ENCODE peak calls at places on chromosomes 3 and 15, in nine cellular contexts. M is T-helper 2 cell, Y is GM10248, D is AG04450, C is GM03348, H is Kasumi-1, K is iPS DF 6.9, Z is left lung, R is ACHN. L is an unnamed sample.

GRCh38 chr3:30161370-30161769 is 445.0 kb upstream of the TGFBR2 start:
- DNase-seq in M (no peak), Y (no peak), D (peak), C (no peak), H (no peak), K (no peak), Z (no peak), R (no peak), L (peak)

GRCh38 chr3:196111939-196112386 is 30.1 kb upstream of the TFRC start:
- DNase-seq in M (no peak), Y (peak), D (no peak), C (no peak), H (no peak), K (no peak), Z (no peak), R (no peak), L (no peak)

GRCh38 chr3:53478166-53478830 is 16.1 kb upstream of the CACNA1D start:
- DNase-seq in M (no peak), Y (no peak), D (no peak), C (no peak), H (no peak), K (no peak), Z (no peak), R (peak), L (no peak)

GRCh38 chr15:85379403-85380131 is 836 bp upstream of the AKAP13 start:
- DNase-seq in M (peak), Y (no peak), D (no peak), C (peak), H (peak), K (no peak), Z (no peak), R (peak), L (no peak)

GRCh38 chr3:57752307-57752706 is 3.8 kb upstream of the SLMAP start:
- DNase-seq in M (no peak), Y (no peak), D (no peak), C (peak), H (no peak), K (no peak), Z (no peak), R (peak), L (no peak)

GRCh38 chr3:185070491-185071335 is 82.1 kb downstream of the C3orf70 start:
- DNase-seq in M (no peak), Y (no peak), D (no peak), C (peak), H (no peak), K (peak), Z (no peak), R (peak), L (no peak)

GRCh38 chr3:52771702-52772101 is 962 bp upstream of the NEK4 start:
- DNase-seq in M (no peak), Y (no peak), D (no peak), C (no peak), H (no peak), K (no peak), Z (no peak), R (no peak), L (no peak)

GRCh38 chr3:128709038-128709437 is 16.9 kb upstream of the RAB7A start:
- DNase-seq in M (no peak), Y (no peak), D (no peak), C (no peak), H (no peak), K (no peak), Z (peak), R (no peak), L (no peak)

GRCh38 chr15:100438570-100438969 is 90.2 kb downstream of the CERS3 start:
- DNase-seq in M (no peak), Y (no peak), D (no peak), C (no peak), H (peak), K (no peak), Z (peak), R (no peak), L (no peak)

GRCh38 chr15:39199076-39199475 is 381.8 kb upstream of the THBS1 start:
- DNase-seq in M (no peak), Y (no peak), D (no peak), C (no peak), H (no peak), K (no peak), Z (no peak), R (no peak), L (no peak)

GRCh38 chr3:126983653-126984390 is 907 bp downstream of the PLXNA1 start:
- DNase-seq in M (peak), Y (peak), D (no peak), C (peak), H (no peak), K (no peak), Z (no peak), R (peak), L (no peak)

GRCh38 chr3:146136647-146137046 is 24.3 kb downstream of the PLOD2 start:
- DNase-seq in M (no peak), Y (no peak), D (no peak), C (no peak), H (no peak), K (no peak), Z (no peak), R (no peak), L (no peak)

GRCh38 chr15:73024161-73024560 is 28.1 kb upstream of the NEO1 start:
- DNase-seq in M (no peak), Y (no peak), D (no peak), C (no peak), H (no peak), K (no peak), Z (peak), R (no peak), L (no peak)

GRCh38 chr3:4290272-4290893 is 12.8 kb upstream of the SETMAR start:
- DNase-seq in M (no peak), Y (peak), D (no peak), C (peak), H (peak), K (no peak), Z (no peak), R (peak), L (peak)

GRCh38 chr3:128988286-128988685 is 5.6 kb downstream of the CFAP92 start:
- DNase-seq in M (no peak), Y (no peak), D (no peak), C (no peak), H (no peak), K (no peak), Z (no peak), R (no peak), L (no peak)

GRCh38 chr3:10434144-10434937 is 71.0 kb downstream of the ATP2B2 start:
- DNase-seq in M (no peak), Y (no peak), D (no peak), C (no peak), H (no peak), K (no peak), Z (no peak), R (no peak), L (no peak)

GRCh38 chr3:52099006-52099405 is 42.6 kb upstream of the DUSP7 start:
- DNase-seq in M (no peak), Y (no peak), D (no peak), C (no peak), H (no peak), K (no peak), Z (peak), R (no peak), L (no peak)

GRCh38 chr3:111285691-111286090 is 214.1 kb downstream of the NECTIN3 start:
- DNase-seq in M (no peak), Y (no peak), D (no peak), C (no peak), H (no peak), K (no peak), Z (no peak), R (no peak), L (no peak)

GRCh38 chr3:39127907-39128303 is 20.4 kb downstream of the TTC21A start:
- DNase-seq in M (no peak), Y (no peak), D (no peak), C (no peak), H (peak), K (no peak), Z (no peak), R (no peak), L (no peak)

GRCh38 chr15:63498815-63499549 is 5.4 kb upstream of the USP3 start:
- DNase-seq in M (no peak), Y (no peak), D (no peak), C (no peak), H (no peak), K (no peak), Z (no peak), R (no peak), L (no peak)

GRCh38 chr3:140420621-140421357 is 257.1 kb upstream of the TRIM42 start:
- DNase-seq in M (no peak), Y (no peak), D (peak), C (peak), H (no peak), K (no peak), Z (no peak), R (peak), L (no peak)

GRCh38 chr3:192174283-192174682 is 553.1 kb downstream of the FGF12 start:
- DNase-seq in M (no peak), Y (no peak), D (no peak), C (no peak), H (no peak), K (no peak), Z (no peak), R (no peak), L (no peak)

GRCh38 chr15:29920515-29920914 is 98.2 kb upstream of the TJP1 start:
- DNase-seq in M (no peak), Y (no peak), D (no peak), C (no peak), H (no peak), K (no peak), Z (peak), R (peak), L (no peak)

GRCh38 chr3:195270350-195271115 is 426 bp downstream of the XXYLT1 start:
- DNase-seq in M (peak), Y (peak), D (no peak), C (peak), H (peak), K (no peak), Z (peak), R (peak), L (no peak)